ENCODE peak calls at places on chromosomes 6 and 20, in five cellular contexts. Z, L, D, K and N are unnamed samples.

GRCh38 chr6:12645941-12646340 is 70.6 kb upstream of the PHACTR1 start:
- DNase-seq in Z (no peak), K (no peak), L (no peak), D (no peak), N (no peak)

GRCh38 chr6:28683945-28684538 is 158.4 kb downstream of the GPX5 start:
- DNase-seq in Z (no peak), K (peak), D (no peak), L (no peak), N (no peak)

GRCh38 chr6:157283900-157284737 is 39.2 kb downstream of the TMEM242 start:
- DNase-seq in L (no peak), D (no peak), K (no peak), Z (no peak), N (no peak)

GRCh38 chr6:52523363-52524207 is 53.3 kb downstream of the TRAM2 start:
- DNase-seq in Z (no peak), D (no peak), L (no peak), K (no peak), N (no peak)

GRCh38 chr20:43988451-43988850 is 73.8 kb downstream of the TOX2 start:
- DNase-seq in Z (no peak), D (no peak), K (no peak), L (no peak), N (no peak)

GRCh38 chr20:25046181-25046641 is 11.7 kb downstream of the ACSS1 start:
- DNase-seq in L (peak), K (no peak), Z (no peak), D (no peak), N (no peak)

GRCh38 chr6:64049736-64050135 is 414.1 kb downstream of the PHF3 start:
- DNase-seq in D (no peak), K (no peak), L (no peak), Z (no peak), N (no peak)

GRCh38 chr20:10090588-10091166 is 55.9 kb downstream of the ANKEF1 start:
- DNase-seq in Z (peak), D (no peak), K (peak), L (peak), N (peak)

GRCh38 chr20:47479093-47479492 is 22.6 kb upstream of the NCOA3 start:
- DNase-seq in D (no peak), L (no peak), K (no peak), Z (no peak), N (no peak)

GRCh38 chr6:73285674-73286283 is 22.8 kb upstream of the KHDC1 start:
- DNase-seq in K (peak), Z (no peak), L (no peak), D (no peak), N (no peak)

GRCh38 chr6:27894839-27895762 is 17.1 kb downstream of the OR2B2 start:
- DNase-seq in K (peak), D (peak), Z (no peak), L (no peak), N (peak)

GRCh38 chr6:166446567-166447065 is 63.9 kb upstream of the MPC1 start:
- DNase-seq in D (no peak), L (no peak), K (no peak), Z (no peak), N (no peak)

GRCh38 chr6:145020543-145020942 is 714.8 kb downstream of the EPM2A start:
- DNase-seq in K (no peak), D (no peak), Z (no peak), L (no peak), N (no peak)

GRCh38 chr6:109166643-109167042 is 71.3 kb downstream of the CEP57L1 start:
- DNase-seq in D (no peak), L (no peak), Z (no peak), K (no peak), N (no peak)

GRCh38 chr6:96138396-96138795 is 122.6 kb downstream of the FUT9 start:
- DNase-seq in Z (no peak), K (no peak), L (no peak), D (no peak), N (no peak)